ENCODE peak calls at places on chromosomes 5 and 9, in five cellular contexts. J is heart left ventricle, W is gastrocnemius medialis, P is ovary, S is stomach. C is an unnamed sample.

GRCh38 chr5:105868038-105868775 is 1802.5 kb downstream of the EFNA5 start:
- DNase-seq in J (no peak), W (no peak), P (no peak), S (no peak), C (no peak)

GRCh38 chr9:13705356-13705755 is 425.9 kb upstream of the MPDZ start:
- DNase-seq in J (no peak), W (no peak), P (no peak), S (no peak), C (no peak)

GRCh38 chr9:126384926-126385325 is 58.3 kb downstream of the MVB12B start:
- DNase-seq in J (no peak), W (no peak), P (no peak), S (no peak), C (no peak)

GRCh38 chr5:65161655-65162054 is 320.1 kb downstream of the ADAMTS6 start:
- DNase-seq in J (no peak), W (no peak), P (no peak), S (no peak), C (no peak)

GRCh38 chr5:175460560-175460959 is 16.6 kb upstream of the DRD1 start:
- DNase-seq in J (no peak), W (no peak), P (no peak), S (no peak), C (no peak)

GRCh38 chr9:36873247-36873875 is 160.7 kb downstream of the PAX5 start:
- DNase-seq in J (peak; percentile 63), W (peak; percentile 29), P (peak; percentile 61), S (peak; percentile 81), C (peak; percentile 38)

GRCh38 chr5:148966348-148966747 is 96.5 kb downstream of the SH3TC2 start:
- DNase-seq in J (no peak), W (peak; percentile 74), P (no peak), S (no peak), C (peak; percentile 47)

GRCh38 chr9:20729545-20729944 is 45.5 kb downstream of the FOCAD start:
- DNase-seq in J (no peak), W (no peak), P (no peak), S (no peak), C (no peak)

GRCh38 chr5:956941-957729 is 51.5 kb upstream of the NKD2 start:
- DNase-seq in J (peak; percentile 37), W (no peak), P (no peak), S (no peak), C (no peak)

GRCh38 chr9:109239240-109239639 is 72.2 kb upstream of the FRRS1L start:
- DNase-seq in J (no peak), W (no peak), P (no peak), S (no peak), C (no peak)

GRCh38 chr5:113123563-113123962 is 147.0 kb downstream of the DCP2 start:
- DNase-seq in J (no peak), W (no peak), P (no peak), S (no peak), C (no peak)

GRCh38 chr9:73667749-73668148 is 516.1 kb downstream of the ANXA1 start:
- DNase-seq in J (no peak), W (no peak), P (no peak), S (no peak), C (no peak)

GRCh38 chr9:112158629-112159228 is 16.4 kb downstream of the SUSD1 start:
- DNase-seq in J (no peak), W (no peak), P (no peak), S (no peak), C (no peak)

GRCh38 chr5:68875351-68875750 is 218.5 kb upstream of the SLC30A5 start:
- DNase-seq in J (no peak), W (no peak), P (no peak), S (no peak), C (no peak)

GRCh38 chr9:98917691-98918487 is 25.8 kb upstream of the COL15A1 start:
- DNase-seq in J (peak; percentile 60), W (no peak), P (peak; percentile 50), S (peak; percentile 74), C (peak; percentile 70)

GRCh38 chr5:43615445-43616184 is 12.6 kb downstream of the NNT start:
- DNase-seq in J (no peak), W (no peak), P (no peak), S (no peak), C (no peak)

GRCh38 chr9:111197251-111197650 is 132.8 kb downstream of the OR2K2 start:
- DNase-seq in J (no peak), W (no peak), P (no peak), S (no peak), C (no peak)

GRCh38 chr5:76720988-76721569 is 5.2 kb downstream of the F2R start:
- DNase-seq in J (no peak), W (no peak), P (no peak), S (no peak), C (no peak)

GRCh38 chr5:115418788-115419187 is 122.3 kb upstream of the CCDC112 start:
- DNase-seq in J (no peak), W (no peak), P (no peak), S (no peak), C (no peak)

GRCh38 chr5:115417076-115417475 is 120.6 kb upstream of the CCDC112 start:
- DNase-seq in J (no peak), W (no peak), P (no peak), S (no peak), C (no peak)

GRCh38 chr5:115423541-115423940 is 121.0 kb downstream of the FEM1C start:
- DNase-seq in J (peak; percentile 89), W (peak; percentile 72), P (no peak), S (peak; percentile 68), C (peak; percentile 85)

GRCh38 chr5:115423051-115423450 is 121.5 kb downstream of the FEM1C start:
- DNase-seq in J (no peak), W (no peak), P (no peak), S (no peak), C (no peak)

GRCh38 chr5:115419794-115420585 is 123.5 kb upstream of the CCDC112 start:
- DNase-seq in J (peak; percentile 33), W (no peak), P (no peak), S (no peak), C (no peak)
- H3K4me3 ChIP-seq in J (no peak overlapping the region), W (no peak overlapping the region), P (no peak overlapping the region), S (no peak overlapping the region), C (no peak overlapping the region)

GRCh38 chr9:950139-950538 is 26.3 kb upstream of the DMRT3 start:
- DNase-seq in J (no peak), W (no peak), P (no peak), S (no peak), C (no peak)
- TF ChIP-seq CTCF in J (no peak), W (no peak), P (no peak), S (no peak), C (no peak)

GRCh38 chr9:134065720-134066419 is 2.0 kb downstream of the BRD3 start:
- DNase-seq in J (no peak), W (no peak), P (peak; percentile 30), S (peak; percentile 60), C (peak; percentile 85)
- TF ChIP-seq POLR2A in J (no peak), W (no peak), P (no peak), S (no peak), C (no peak)

DNA sequence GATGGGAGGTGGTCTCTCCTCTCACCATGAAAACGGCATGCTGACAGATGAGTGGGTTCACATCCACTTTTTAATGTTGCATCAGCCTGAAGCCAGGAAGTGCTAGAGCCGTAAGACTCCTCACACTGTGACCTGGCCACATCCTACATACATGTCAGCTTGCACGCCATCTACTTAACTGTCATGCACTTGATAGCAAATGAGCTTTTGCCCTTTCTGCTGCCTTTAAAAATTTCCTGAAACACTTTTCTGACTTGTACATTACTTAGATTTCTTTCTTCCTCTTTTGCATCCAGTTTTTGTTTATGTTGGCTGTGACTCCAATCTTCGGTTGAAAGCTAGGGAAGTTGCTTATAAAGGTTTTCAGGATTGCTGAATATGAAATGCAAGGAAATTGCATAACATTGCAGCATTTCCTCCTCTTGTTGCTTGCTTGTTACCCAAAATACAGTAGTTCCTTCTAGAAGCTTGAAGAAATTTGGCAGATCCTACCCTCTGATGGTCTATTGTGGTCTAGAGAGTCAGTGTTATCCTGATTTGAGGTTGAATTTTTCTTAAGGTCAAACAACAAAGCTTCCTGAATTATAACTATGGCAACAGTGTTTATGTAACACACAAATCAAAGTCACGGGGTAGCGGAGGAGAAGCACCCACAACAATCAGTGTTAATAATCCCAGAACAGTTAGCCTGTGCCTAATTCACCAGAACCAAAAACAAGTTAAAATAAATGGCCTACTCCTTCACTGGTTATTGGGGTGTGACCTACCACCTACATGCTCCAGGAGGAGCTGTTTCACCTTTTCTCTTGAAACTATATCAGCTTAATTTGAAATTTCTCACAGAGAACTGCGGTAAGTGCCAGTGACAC is 232.5 kb downstream of the ARHGAP26 start:
- DNase-seq in J (no peak), W (no peak), P (no peak), S (peak; percentile 36), C (no peak)
- H3K4me3 ChIP-seq in J (no peak overlapping the region), W (no peak overlapping the region), P (no peak overlapping the region), S (no peak overlapping the region), C (no peak overlapping the region)

GRCh38 chr5:59517926-59518585 is 375.5 kb downstream of the PDE4D start:
- DNase-seq in J (no peak), W (no peak), P (no peak), S (no peak), C (no peak)
- TF ChIP-seq CTCF in J (no peak), W (no peak), P (no peak), S (no peak), C (no peak)

DNA sequence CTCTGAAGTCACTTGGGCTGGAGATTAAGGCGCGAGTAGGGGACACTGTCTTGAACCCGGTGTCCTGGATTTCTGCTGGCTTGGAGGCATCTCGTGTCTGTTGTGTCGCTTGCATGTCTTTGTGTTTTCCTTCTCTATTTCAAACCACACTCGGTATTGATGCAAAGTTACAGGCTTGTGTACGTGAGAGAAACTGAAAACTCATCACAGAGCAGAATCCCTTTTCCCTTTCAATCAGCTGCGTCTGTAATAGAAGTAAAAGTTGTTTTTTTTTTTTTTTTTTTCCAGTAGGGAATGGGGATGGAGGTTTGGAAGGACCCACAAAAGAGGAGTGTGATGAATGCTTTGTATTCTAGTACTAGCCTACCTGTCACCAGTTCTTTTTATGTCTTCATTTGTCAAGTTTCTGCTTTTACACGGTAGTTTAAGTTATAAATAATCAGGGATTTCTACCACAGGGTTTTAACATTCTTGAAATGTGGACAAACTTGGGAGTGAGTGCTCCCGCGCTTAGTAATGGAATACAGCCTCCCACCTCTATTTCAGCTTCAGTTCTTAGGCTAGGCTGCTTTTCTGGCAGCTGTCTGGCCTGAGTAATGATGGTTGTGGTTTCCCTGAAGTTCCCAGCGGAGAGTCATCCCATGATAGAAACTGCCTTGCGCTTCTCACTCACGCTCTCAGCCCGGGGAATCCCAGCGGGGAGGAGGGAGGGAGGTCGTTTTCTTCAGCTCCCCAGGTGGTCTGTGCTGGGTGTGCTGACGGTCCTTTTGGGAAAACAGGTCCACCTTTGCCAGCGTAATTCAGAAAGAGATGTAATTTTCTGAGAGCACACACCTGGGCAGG is 789 bp downstream of the TJP2 start:
- DNase-seq in J (peak; percentile 62), W (peak; percentile 55), P (peak; percentile 44), S (no peak), C (peak; percentile 87)
- TF ChIP-seq POLR2A in J (no peak), W (peak; percentile 54), P (no peak), S (no peak), C (no peak)

GRCh38 chr9:23538060-23538387 is 288.0 kb downstream of the ELAVL2 start:
- DNase-seq in J (no peak), W (no peak), P (no peak), S (no peak), C (no peak)
- H3K4me3 ChIP-seq in J (peak overlapping the region; percentile 30), W (peak overlapping the region; percentile 36), P (no peak overlapping the region), S (no peak overlapping the region), C (no peak overlapping the region)

DNA sequence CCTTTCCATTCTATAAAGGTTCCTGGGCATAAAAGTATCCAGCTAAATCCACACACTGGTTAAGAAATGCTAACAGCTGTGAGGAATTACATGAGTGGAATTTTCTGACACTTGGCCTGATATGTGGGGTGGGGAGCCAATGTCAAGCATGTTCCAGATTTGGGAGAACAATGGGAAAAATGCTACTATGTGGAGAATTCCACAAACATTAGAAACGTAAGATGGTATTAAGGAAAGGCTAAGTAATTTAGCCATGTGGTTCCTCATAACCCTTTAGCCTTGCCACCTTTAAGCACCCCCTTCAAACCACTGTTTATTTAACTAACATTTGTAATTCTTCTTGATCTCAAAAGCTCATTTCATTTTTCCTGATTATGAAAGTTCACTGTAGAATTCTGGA is 149.2 kb downstream of the GNA14 start:
- DNase-seq in J (no peak), W (no peak), P (no peak), S (no peak), C (no peak)
- TF ChIP-seq CTCF in J (no peak), W (no peak), P (no peak), S (no peak), C (no peak)